ENCODE peak calls at places on chromosomes 4 and X, in six cellular contexts. Q is neuronal stem cell, G is mesenchymal stem cell, H is trophoblast cell, J is IMR-90, U is H1. K is an unnamed sample.

GRCh38 chr4:56728512-56728911 is 47.4 kb upstream of the HOPX start:
- DNase-seq in H (no peak), U (no peak), Q (no peak), G (peak; percentile 99), J (peak; percentile 92), K (no peak)

GRCh38 chrX:76127341-76127740 is 45.5 kb upstream of the PBDC1 start:
- DNase-seq in Q (no peak), G (no peak), U (no peak), H (no peak), J (no peak), K (no peak)

GRCh38 chrX:24241822-24242648 is 71.8 kb downstream of the SUPT20HL2 start:
- DNase-seq in Q (no peak), J (peak; percentile 39), H (no peak), U (no peak), G (peak; percentile 32), K (no peak)

GRCh38 chr4:37977471-37978452 is 17.6 kb downstream of the PTTG2 start:
- DNase-seq in G (peak; percentile 76), H (peak; percentile 40), U (no peak), Q (peak; percentile 12), J (peak; percentile 55), K (no peak)

GRCh38 chr4:76212851-76213414 is 691 bp downstream of the SCARB2 start:
- DNase-seq in Q (no peak), H (no peak), G (peak; percentile 77), J (peak; percentile 61), U (no peak), K (no peak)

GRCh38 chr4:184267673-184268573 is 50.2 kb upstream of the ENPP6 start:
- DNase-seq in H (peak; percentile 63), Q (no peak), U (no peak), G (peak; percentile 81), J (peak; percentile 97), K (peak; percentile 5)

GRCh38 chr4:8897768-8898167 is 26.1 kb upstream of the HMX1 start:
- DNase-seq in H (no peak), U (no peak), Q (no peak), J (no peak), G (no peak), K (no peak)

GRCh38 chr4:25834411-25835107 is 28.2 kb downstream of the SEL1L3 start:
- DNase-seq in H (no peak), G (no peak), Q (no peak), J (no peak), U (no peak), K (no peak)

GRCh38 chr4:105619193-105619931 is 66.9 kb downstream of the ARHGEF38 start:
- DNase-seq in Q (no peak), J (no peak), U (no peak), G (no peak), H (no peak), K (no peak)

GRCh38 chrX:54920610-54921426 is at the start of gene TRO:
- DNase-seq in H (no peak), U (no peak), J (peak; percentile 10), Q (peak; percentile 20), G (peak; percentile 28), K (peak; percentile 67)

GRCh38 chrX:105117621-105118020 is 102.9 kb downstream of the TEX13A start:
- DNase-seq in J (no peak), U (no peak), G (no peak), Q (no peak), H (no peak), K (no peak)
- H4K91ac ChIP-seq in J (no peak overlapping the region), U (no peak overlapping the region), G (no peak overlapping the region), Q (no peak overlapping the region), H (no peak overlapping the region), K (no peak overlapping the region)

DNA sequence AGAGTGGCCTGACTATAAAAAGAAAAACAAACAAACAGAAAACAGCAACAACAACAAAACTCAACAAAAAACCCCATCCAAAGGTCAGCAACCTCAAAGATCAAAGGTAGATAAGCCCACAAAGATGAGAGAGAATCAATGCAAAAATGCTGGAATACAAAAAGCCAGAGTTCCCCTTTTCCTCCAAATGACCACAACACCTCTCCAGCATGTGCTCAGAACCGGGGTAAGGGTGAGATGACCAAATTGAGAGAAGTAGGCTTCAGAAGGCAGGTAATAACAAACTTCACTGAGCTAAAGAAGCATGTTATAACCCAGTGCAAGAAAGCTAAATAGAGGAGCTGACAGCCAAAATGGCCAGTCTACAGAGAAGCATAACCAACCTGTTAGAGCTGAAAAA is 43.5 kb upstream of the ANTXR2 start:
- DNase-seq in J (no peak), H (no peak), Q (no peak), G (no peak), U (no peak), K (no peak)
- H3K14ac ChIP-seq in J (no peak overlapping the region), H (no peak overlapping the region), Q (no peak overlapping the region), G (no peak overlapping the region), U (no peak overlapping the region), K (no peak overlapping the region)

GRCh38 chr4:94235825-94236224 is 28.2 kb downstream of the SMARCAD1 start:
- DNase-seq in J (peak; percentile 16), U (no peak), Q (no peak), H (no peak), G (no peak), K (no peak)
- H2AFZ ChIP-seq in J (no peak overlapping the region), U (no peak overlapping the region), Q (no peak overlapping the region), H (no peak overlapping the region), G (no peak overlapping the region), K (no peak overlapping the region)

DNA sequence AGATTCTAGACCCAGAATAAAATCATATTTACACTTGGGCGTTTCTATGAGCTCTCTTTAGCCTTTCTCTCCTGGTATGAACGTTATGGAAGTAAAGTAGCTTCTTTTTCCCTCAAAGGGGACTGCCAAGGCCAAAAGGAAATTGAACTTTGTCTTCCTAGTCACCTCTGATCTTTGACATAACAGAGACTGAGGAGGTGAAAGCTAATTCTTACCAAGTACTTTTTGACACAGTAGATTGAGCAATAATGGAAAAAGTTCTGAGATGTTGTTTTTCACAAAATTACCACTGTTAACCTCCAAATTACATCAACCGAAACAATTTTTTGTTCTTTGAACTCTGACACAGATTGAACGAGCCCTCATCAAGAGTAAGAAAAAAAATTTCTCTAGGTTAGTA is 318.4 kb downstream of the TEX13A start:
- DNase-seq in U (no peak), H (no peak), Q (no peak), G (no peak), J (no peak), K (no peak)
- H4K91ac ChIP-seq in U (no peak overlapping the region), H (no peak overlapping the region), Q (no peak overlapping the region), G (no peak overlapping the region), J (no peak overlapping the region), K (no peak overlapping the region)

DNA sequence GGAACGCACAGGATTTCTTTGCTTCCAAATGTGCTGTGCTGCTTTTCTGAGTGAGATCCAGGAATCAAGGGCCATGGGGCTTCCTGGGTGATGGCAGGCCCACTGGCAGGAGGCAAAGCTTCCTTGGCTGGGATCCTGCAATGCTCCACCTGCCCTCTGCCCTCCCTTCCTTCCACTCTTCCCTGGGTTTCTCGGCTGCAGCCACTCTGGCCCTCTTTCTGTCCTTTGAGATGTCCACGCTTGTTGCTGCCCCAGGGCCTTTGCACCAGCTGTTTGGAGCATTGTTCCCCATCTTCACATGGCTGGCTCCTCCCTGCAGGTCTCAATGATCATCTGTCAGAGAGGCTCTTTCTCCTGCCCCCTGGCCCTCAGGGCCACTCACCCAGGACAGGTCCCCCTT is 78.9 kb downstream of the PSAPL1 start:
- DNase-seq in Q (no peak), J (no peak), U (no peak), H (no peak), G (no peak), K (no peak)
- H3K14ac ChIP-seq in Q (no peak overlapping the region), J (no peak overlapping the region), U (no peak overlapping the region), H (no peak overlapping the region), G (no peak overlapping the region), K (no peak overlapping the region)

GRCh38 chrX:1392376-1393130 is 640 bp upstream of the SLC25A6 start:
- DNase-seq in H (peak; percentile 51), Q (no peak), G (peak; percentile 78), J (peak; percentile 52), U (no peak), K (peak; percentile 74)
- H2AFZ ChIP-seq in H (peak overlapping the region; percentile 86), Q (peak overlapping the region; percentile 90), G (peak overlapping the region; percentile 29), J (peak overlapping the region; percentile 92), U (no peak overlapping the region), K (no peak overlapping the region)

GRCh38 chrX:645024-645376 is 14.4 kb downstream of the SHOX start:
- DNase-seq in J (no peak), H (no peak), Q (no peak), U (no peak), G (no peak), K (peak; percentile 43)

GRCh38 chrX:643911-644303 is 13.3 kb downstream of the SHOX start:
- DNase-seq in J (no peak), Q (no peak), G (no peak), H (no peak), U (no peak), K (no peak)

GRCh38 chrX:642436-643210 is 12.0 kb downstream of the SHOX start:
- DNase-seq in J (no peak), U (no peak), Q (no peak), G (no peak), H (no peak), K (no peak)

GRCh38 chrX:646228-646495 is 15.6 kb downstream of the SHOX start:
- DNase-seq in G (no peak), J (no peak), U (no peak), H (no peak), Q (no peak), K (no peak)

GRCh38 chrX:644304-645023 is 13.9 kb downstream of the SHOX start:
- DNase-seq in G (no peak), Q (no peak), H (no peak), U (no peak), J (no peak), K (peak; percentile 51)
- H4K91ac ChIP-seq in G (no peak overlapping the region), Q (no peak overlapping the region), H (no peak overlapping the region), U (no peak overlapping the region), J (no peak overlapping the region), K (no peak overlapping the region)

K was measured in H9.